ENCODE peak calls at places on chromosomes 12 and 14, in six cellular contexts. C, E, V, L, M and Q are unnamed samples.

GRCh38 chr14:99003646-99004045 is 268.4 kb downstream of the BCL11B start:
- DNase-seq in C (no peak), E (no peak), V (no peak), L (no peak), M (no peak), Q (no peak)

GRCh38 chr12:119594399-119594730 is 791 bp downstream of the TMEM233 start:
- DNase-seq in C (no peak), E (peak; percentile 35), V (no peak), L (no peak), M (no peak), Q (no peak)

GRCh38 chr14:56659964-56660551 is 80.5 kb downstream of the TMEM260 start:
- DNase-seq in C (peak; percentile 7), E (peak; percentile 43), V (peak; percentile 46), L (peak; percentile 39), M (no peak), Q (no peak)

GRCh38 chr12:3523058-3523457 is 32.1 kb downstream of the PRMT8 start:
- DNase-seq in C (no peak), E (no peak), V (no peak), L (no peak), M (no peak), Q (no peak)

GRCh38 chr12:132432721-132433577 is 57.0 kb upstream of the FBRSL1 start:
- DNase-seq in C (no peak), E (peak; percentile 46), V (no peak), L (no peak), M (no peak), Q (no peak)

GRCh38 chr14:100864960-100865681 is 38.4 kb downstream of the RTL1 start:
- DNase-seq in C (no peak), E (peak; percentile 53), V (no peak), L (no peak), M (no peak), Q (no peak)

GRCh38 chr14:69559581-69560011 is 15.1 kb downstream of the CCDC177 start:
- DNase-seq in C (no peak), E (no peak), V (peak; percentile 62), L (no peak), M (no peak), Q (no peak)

GRCh38 chr12:95740751-95741150 is 49.8 kb downstream of the NTN4 start:
- DNase-seq in C (no peak), E (no peak), V (peak; percentile 10), L (no peak), M (no peak), Q (no peak)

GRCh38 chr14:31339743-31340142 is 80.6 kb downstream of the HEATR5A start:
- DNase-seq in C (no peak), E (no peak), V (no peak), L (no peak), M (no peak), Q (no peak)

GRCh38 chr12:12819752-12820311 is 6.7 kb downstream of the DDX47 start:
- DNase-seq in C (peak; percentile 92), E (peak; percentile 96), V (no peak), L (peak; percentile 95), M (no peak), Q (no peak)

GRCh38 chr12:31220633-31221565 is 105.1 kb downstream of the SINHCAF start:
- DNase-seq in C (no peak), E (peak; percentile 18), V (no peak), L (peak; percentile 33), M (no peak), Q (no peak)

GRCh38 chr12:52256165-52256935 is 18.1 kb upstream of the KRT86 start:
- DNase-seq in C (no peak), E (no peak), V (no peak), L (no peak), M (no peak), Q (no peak)

GRCh38 chr12:57112492-57113294 is 1.5 kb upstream of the STAT6 start:
- DNase-seq in C (no peak), E (no peak), V (no peak), L (no peak), M (no peak), Q (no peak)

GRCh38 chr14:72615511-72616121 is 278.3 kb downstream of the DPF3 start:
- DNase-seq in C (no peak), E (peak; percentile 79), V (no peak), L (no peak), M (no peak), Q (no peak)

GRCh38 chr14:65211341-65211987 is 109.1 kb upstream of the MAX start:
- DNase-seq in C (no peak), E (peak; percentile 83), V (no peak), L (peak; percentile 61), M (no peak), Q (no peak)

GRCh38 chr12:116982721-116983502 is 72.2 kb downstream of the FBXW8 start:
- DNase-seq in C (peak; percentile 49), E (peak; percentile 97), V (no peak), L (peak; percentile 48), M (no peak), Q (no peak)

GRCh38 chr12:78793491-78793890 is 71.1 kb upstream of the SYT1 start:
- DNase-seq in C (no peak), E (peak; percentile 26), V (no peak), L (no peak), M (no peak), Q (no peak)

GRCh38 chr12:47014474-47014873 is 64.9 kb upstream of the PCED1B start:
- DNase-seq in C (no peak), E (peak; percentile 88), V (no peak), L (peak; percentile 85), M (no peak), Q (no peak)

GRCh38 chr12:130627175-130627574 is 88.9 kb downstream of the RIMBP2 start:
- DNase-seq in C (no peak), E (no peak), V (no peak), L (no peak), M (no peak), Q (no peak)

GRCh38 chr12:105740970-105741725 is 397.6 kb downstream of the NUAK1 start:
- DNase-seq in C (no peak), E (peak; percentile 6), V (no peak), L (no peak), M (no peak), Q (no peak)

GRCh38 chr12:73308747-73309146 is 1036.6 kb downstream of the TRHDE start:
- DNase-seq in C (no peak), E (no peak), V (no peak), L (no peak), M (no peak), Q (no peak)

GRCh38 chr12:57127101-57127709 is 1.1 kb upstream of the LRP1 start:
- DNase-seq in C (no peak), E (no peak), V (no peak), L (no peak), M (no peak), Q (no peak)

GRCh38 chr12:8697476-8698131 is at the start of gene RIMKLB:
- DNase-seq in C (no peak), E (peak; percentile 63), V (peak; percentile 78), L (peak; percentile 67), M (peak; percentile 57), Q (peak; percentile 48)